ENCODE peak calls at places on chromosome 20, in four cellular contexts. P is PC-3; Z is effector memory CD4-positive, alpha-beta T cell; X is spleen. D is an unnamed sample.

GRCh38 chr20:19789446-19789845 is 31.4 kb downstream of the RIN2 start:
- DNase-seq in P (no peak), Z (no peak), X (no peak), D (no peak)

GRCh38 chr20:11235058-11235457 is 561.3 kb upstream of the JAG1 start:
- DNase-seq in P (peak; percentile 44), Z (no peak), X (no peak), D (no peak)

GRCh38 chr20:47843886-47844567 is 58.7 kb upstream of the SULF2 start:
- DNase-seq in P (peak; percentile 85), Z (no peak), X (no peak), D (peak; percentile 76)

GRCh38 chr20:4821590-4821989 is 99.9 kb downstream of the PRND start:
- DNase-seq in P (no peak), Z (no peak), X (no peak), D (no peak)

GRCh38 chr20:19934792-19935491 is 82.2 kb upstream of the NAA20 start:
- DNase-seq in P (peak; percentile 27), Z (no peak), X (no peak), D (peak; percentile 43)

GRCh38 chr20:37319120-37319717 is 26.7 kb upstream of the SRC start:
- DNase-seq in P (no peak), Z (no peak), X (no peak), D (no peak)

GRCh38 chr20:25321262-25321831 is 69.3 kb downstream of the ABHD12 start:
- DNase-seq in P (no peak), Z (no peak), X (peak; percentile 68), D (no peak)

GRCh38 chr20:9223296-9223695 is 154.4 kb downstream of the PLCB4 start:
- DNase-seq in P (no peak), Z (no peak), X (no peak), D (no peak)

GRCh38 chr20:63775096-63775978 is 35.8 kb downstream of the SLC2A4RG start:
- DNase-seq in P (no peak), Z (no peak), X (no peak), D (no peak)
- H3K27ac ChIP-seq in P (no peak overlapping the region), Z (no peak overlapping the region), X (peak overlapping the region; percentile 36), D (no peak overlapping the region)

GRCh38 chr20:57808266-57808866 is 98.6 kb upstream of the PMEPA1 start:
- DNase-seq in P (no peak), Z (no peak), X (peak; percentile 53), D (no peak)

GRCh38 chr20:57809661-57810172 is 99.9 kb upstream of the PMEPA1 start:
- DNase-seq in P (peak; percentile 68), Z (no peak), X (peak; percentile 63), D (no peak)

GRCh38 chr20:57810511-57811372 is 100.9 kb upstream of the PMEPA1 start:
- DNase-seq in P (peak; percentile 50), Z (no peak), X (peak; percentile 64), D (no peak)

GRCh38 chr20:57807418-57808265 is 97.8 kb upstream of the PMEPA1 start:
- DNase-seq in P (no peak), Z (no peak), X (peak; percentile 42), D (no peak)

GRCh38 chr20:57809149-57809548 is 99.3 kb upstream of the PMEPA1 start:
- DNase-seq in P (no peak), Z (no peak), X (no peak), D (no peak)
- H3K27ac ChIP-seq in P (no peak overlapping the region), Z (no peak overlapping the region), X (no peak overlapping the region), D (no peak overlapping the region)

DNA sequence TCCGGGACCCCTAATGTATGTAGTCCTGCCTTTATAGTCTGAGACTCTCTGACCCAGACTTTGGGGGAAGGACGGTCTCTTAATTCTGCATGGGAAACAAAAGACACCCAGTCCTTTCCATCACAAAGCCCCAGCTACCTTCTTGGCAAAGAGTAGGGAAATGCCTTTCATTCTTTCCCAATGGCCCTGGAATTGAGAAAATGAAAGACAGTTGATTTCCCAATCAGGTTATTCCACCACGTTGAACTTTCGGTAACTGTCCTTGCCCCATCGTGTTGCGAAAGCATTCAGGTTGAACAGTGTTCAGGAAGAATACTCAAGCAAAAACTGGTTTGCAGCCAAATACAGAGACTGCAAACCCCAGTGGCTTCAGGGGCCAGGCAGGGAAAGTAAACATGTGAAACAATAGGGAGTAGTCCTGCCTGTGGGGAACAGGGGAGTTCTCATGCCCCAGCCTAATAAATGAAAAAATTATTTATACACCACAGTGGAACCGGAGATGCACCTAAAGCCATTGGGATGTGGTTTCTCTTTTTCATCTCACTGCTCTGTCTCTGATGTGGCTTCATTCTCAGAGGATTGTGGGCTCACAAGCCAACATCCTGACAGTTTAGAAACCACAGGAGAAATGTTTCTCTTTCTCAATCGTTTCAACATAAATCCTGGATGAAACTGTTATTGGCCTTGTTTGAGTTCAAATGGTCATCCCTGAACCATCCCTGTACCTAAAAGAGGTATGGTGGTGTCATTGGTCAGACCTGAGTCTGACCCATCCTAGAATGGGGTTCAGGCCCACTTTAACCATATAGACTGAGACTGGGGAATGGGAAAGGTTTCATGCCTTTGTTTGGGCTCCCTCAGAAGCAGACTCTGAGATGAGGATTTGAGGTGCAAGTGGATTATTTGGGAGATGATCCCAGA is 44.2 kb upstream of the SLC9A8 start:
- DNase-seq in P (peak; percentile 99), Z (peak; percentile 2), X (no peak), D (peak; percentile 89)
- H3K27ac ChIP-seq in P (peak overlapping the region; percentile 90), Z (no peak overlapping the region), X (peak overlapping the region; percentile 84), D (peak overlapping the region; percentile 72)

GRCh38 chr20:33662172-33662571 is at the start of gene C20orf144:
- DNase-seq in P (no peak), Z (no peak), X (no peak), D (no peak)
- H3K27ac ChIP-seq in P (no peak within 1 kb of the TSS), Z (peak within 1 kb of the TSS; percentile 82), X (peak within 1 kb of the TSS; percentile 94), D (peak within 1 kb of the TSS; percentile 67)

GRCh38 chr20:1324598-1325172 is 4.3 kb downstream of the SDCBP2 start:
- DNase-seq in P (peak; percentile 66), Z (peak; percentile 29), X (peak; percentile 69), D (no peak)
- H3K27ac ChIP-seq in P (peak overlapping the region; percentile 92), Z (peak overlapping the region; percentile 99), X (peak overlapping the region; percentile 99), D (peak overlapping the region; percentile 97)

DNA sequence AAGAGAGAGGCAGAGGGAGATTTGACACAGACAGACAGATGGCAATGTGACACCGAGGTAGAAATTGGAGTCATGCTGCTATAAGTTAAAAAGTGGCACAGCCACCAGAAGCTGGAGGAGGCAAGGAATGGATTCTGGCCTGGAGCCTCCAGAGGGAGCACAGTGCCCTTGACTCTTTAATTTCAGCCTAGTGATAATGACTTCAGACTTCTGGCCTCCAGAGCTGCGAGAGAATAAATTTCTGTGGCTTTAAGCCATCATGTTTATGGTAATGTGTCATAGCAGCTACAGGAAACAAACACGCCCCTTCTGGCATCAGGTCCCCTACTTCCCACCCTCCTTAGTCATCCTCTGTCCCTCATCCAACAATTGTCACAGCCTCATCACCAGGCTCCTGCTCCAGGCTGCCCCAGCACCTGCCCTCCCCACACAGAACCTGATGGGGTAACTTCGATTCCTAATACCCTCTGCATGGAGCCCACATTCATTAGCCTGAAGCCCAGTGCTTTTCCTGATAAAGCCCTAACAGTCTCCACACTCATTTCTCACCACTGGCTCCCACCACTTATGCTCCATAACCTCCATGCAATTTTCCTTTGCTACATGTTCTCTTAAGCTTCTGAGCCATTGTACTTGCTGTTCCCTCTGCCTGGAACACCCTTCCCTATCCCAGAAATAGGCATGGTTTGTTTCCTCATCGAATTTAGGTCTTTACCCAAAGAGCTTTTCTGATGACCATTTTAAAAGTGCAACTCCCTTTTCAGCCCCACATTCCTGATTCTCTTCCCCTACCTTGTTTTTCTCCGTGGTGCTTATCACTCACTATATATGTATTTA is 69.7 kb upstream of the TOX2 start:
- DNase-seq in P (peak; percentile 98), Z (no peak), X (no peak), D (peak; percentile 67)
- H3K27ac ChIP-seq in P (peak overlapping the region; percentile 93), Z (no peak overlapping the region), X (no peak overlapping the region), D (peak overlapping the region; percentile 72)

GRCh38 chr20:41249371-41249770 is 68.2 kb downstream of the ZHX3 start:
- DNase-seq in P (peak; percentile 83), Z (no peak), X (no peak), D (peak; percentile 43)
- H3K27ac ChIP-seq in P (peak overlapping the region; percentile 81), Z (no peak overlapping the region), X (peak overlapping the region; percentile 30), D (peak overlapping the region; percentile 86)